ENCODE peak calls at places on chromosomes 6 and 20, in nine cellular contexts. Q is H9; T is CD8-positive, alpha-beta memory T cell; C is adrenal gland; L is IMR-90; J is lung; V is body of pancreas; X is tibial artery; F is heart left ventricle. Z is an unnamed sample.
A peak's percentile ranks its signal among the peaks of the same experiment; 100 is the strongest.

GRCh38 chr6:48184644-48185043 is 73.6 kb upstream of the PTCHD4 start:
- DNase-seq in T (no peak), X (no peak), V (no peak), J (no peak), C (no peak), F (no peak), L (no peak), Q (no peak), Z (no peak)

GRCh38 chr20:3406481-3407425 is 716 bp downstream of the DNAAF9 start:
- DNase-seq in X (peak; percentile 75), C (peak; percentile 68), T (peak; percentile 28), J (no peak), Q (peak; percentile 37), L (peak; percentile 40), F (peak; percentile 37), V (peak; percentile 37), Z (no peak)

GRCh38 chr20:62925420-62926228 is 681 bp downstream of the DIDO1 start:
- DNase-seq in C (no peak), J (no peak), F (no peak), T (peak; percentile 52), L (peak; percentile 16), Q (no peak), X (no peak), V (peak; percentile 41), Z (no peak)

GRCh38 chr6:98833101-98834059 is 994 bp upstream of the POU3F2 start:
- DNase-seq in X (peak; percentile 69), C (no peak), F (no peak), V (no peak), Q (peak; percentile 66), L (peak; percentile 16), J (no peak), T (peak; percentile 32), Z (peak; percentile 28)

GRCh38 chr6:153074761-153075160 is 56.3 kb downstream of the RGS17 start:
- DNase-seq in Q (no peak), T (no peak), V (no peak), L (no peak), F (no peak), C (no peak), X (no peak), J (no peak), Z (no peak)

GRCh38 chr6:145688493-145688905 is 46.8 kb downstream of the EPM2A start:
- DNase-seq in Q (no peak), T (no peak), J (no peak), L (peak; percentile 86), F (no peak), V (no peak), X (no peak), C (no peak), Z (no peak)

GRCh38 chr6:46347669-46348068 is 143.6 kb downstream of the RCAN2 start:
- DNase-seq in C (no peak), J (no peak), Q (no peak), L (no peak), F (no peak), T (no peak), X (no peak), V (no peak), Z (no peak)

GRCh38 chr6:122736606-122737005 is 42.9 kb upstream of the FABP7 start:
- DNase-seq in L (no peak), V (no peak), T (no peak), J (no peak), C (no peak), Q (no peak), X (no peak), F (no peak), Z (no peak)

GRCh38 chr6:22436134-22436533 is 133.2 kb upstream of the HDGFL1 start:
- DNase-seq in Q (no peak), F (no peak), X (no peak), V (no peak), C (no peak), L (no peak), J (no peak), T (no peak), Z (no peak)

GRCh38 chr6:101489456-101489855 is 95.9 kb downstream of the GRIK2 start:
- DNase-seq in F (no peak), X (no peak), T (no peak), L (no peak), J (no peak), V (no peak), Q (no peak), C (no peak), Z (no peak)

GRCh38 chr6:101486124-101486523 is 92.6 kb downstream of the GRIK2 start:
- DNase-seq in J (no peak), C (no peak), T (no peak), Q (no peak), F (no peak), V (no peak), X (no peak), L (no peak), Z (no peak)

DNA sequence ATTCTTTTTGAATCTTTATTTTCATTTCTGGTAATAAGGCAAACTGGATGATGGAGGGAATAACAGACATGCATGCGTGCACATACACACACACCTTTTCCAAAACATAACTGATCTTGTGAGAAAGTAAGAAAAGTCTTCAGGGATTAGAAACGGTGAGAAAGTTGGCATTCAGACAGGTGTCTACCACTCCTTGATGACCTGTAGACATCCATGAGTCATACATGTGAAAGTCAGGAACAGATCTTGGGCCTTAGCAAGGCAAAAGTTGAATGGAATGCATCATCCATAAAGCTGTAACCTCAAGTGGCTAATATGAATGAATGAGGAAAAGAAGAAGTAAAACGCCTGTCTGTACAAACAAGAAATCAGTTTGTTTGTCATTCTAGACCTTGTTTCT is 97.3 kb downstream of the GRIK2 start:
- DNase-seq in J (no peak), T (no peak), V (no peak), F (no peak), X (no peak), L (peak; percentile 9), Q (no peak), C (no peak), Z (no peak)
- H3K4me1 ChIP-seq in J (no peaks in the 10 kb centered on the region), T (no peaks in the 10 kb centered on the region), V (no peaks in the 10 kb centered on the region), F (no peaks in the 10 kb centered on the region), X (no peaks in the 10 kb centered on the region), L (no peaks in the 10 kb centered on the region), Q (no peaks in the 10 kb centered on the region), C (no peaks in the 10 kb centered on the region), Z (no peaks in the 10 kb centered on the region)

DNA sequence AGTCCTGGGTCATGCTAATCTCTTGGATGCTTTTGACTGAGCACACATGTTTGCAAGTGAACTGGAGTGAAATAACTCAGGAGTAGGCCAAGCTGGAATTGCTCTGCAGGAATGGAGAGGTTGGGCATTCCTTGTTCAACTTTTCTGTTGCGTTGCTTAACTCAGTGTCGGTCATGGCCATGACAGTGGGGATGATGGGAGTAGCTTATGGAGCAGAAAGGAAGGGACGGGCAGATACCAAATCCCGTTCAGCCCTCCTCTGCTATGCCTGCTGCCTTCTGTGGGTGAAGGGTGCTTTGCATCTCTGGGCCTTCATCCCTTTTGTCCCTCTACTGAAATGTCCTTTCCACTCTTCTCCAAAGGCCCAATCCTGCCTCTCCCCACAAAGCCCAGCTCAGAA is 15.3 kb upstream of the TAGAP start:
- DNase-seq in L (no peak), Q (no peak), T (no peak), X (no peak), C (no peak), V (no peak), J (no peak), F (no peak), Z (no peak)
- H3K4me1 ChIP-seq in L (no peaks in the 10 kb centered on the region), Q (no peaks in the 10 kb centered on the region), T (peaks cover 82% of the 10 kb centered on the region), X (no peaks in the 10 kb centered on the region), C (no peaks in the 10 kb centered on the region), V (no peaks in the 10 kb centered on the region), J (peaks cover 1% of the 10 kb centered on the region), F (no peaks in the 10 kb centered on the region), Z (no peaks in the 10 kb centered on the region)

GRCh38 chr6:111736005-111736607 is 130.4 kb upstream of the TRAF3IP2 start:
- DNase-seq in T (no peak), C (no peak), V (no peak), F (no peak), Q (no peak), X (no peak), L (peak; percentile 50), J (no peak), Z (no peak)

GRCh38 chr6:111739257-111739696 is 133.6 kb upstream of the TRAF3IP2 start:
- DNase-seq in V (no peak), X (no peak), T (no peak), J (no peak), C (no peak), F (no peak), L (no peak), Q (no peak), Z (no peak)

GRCh38 chr6:111738156-111738555 is 132.5 kb upstream of the TRAF3IP2 start:
- DNase-seq in Q (no peak), C (no peak), F (no peak), V (no peak), T (no peak), L (no peak), X (no peak), J (no peak), Z (no peak)

GRCh38 chr6:111738631-111739030 is 133.0 kb upstream of the TRAF3IP2 start:
- DNase-seq in V (no peak), C (no peak), Q (no peak), J (no peak), L (no peak), X (no peak), T (no peak), F (no peak), Z (no peak)

DNA sequence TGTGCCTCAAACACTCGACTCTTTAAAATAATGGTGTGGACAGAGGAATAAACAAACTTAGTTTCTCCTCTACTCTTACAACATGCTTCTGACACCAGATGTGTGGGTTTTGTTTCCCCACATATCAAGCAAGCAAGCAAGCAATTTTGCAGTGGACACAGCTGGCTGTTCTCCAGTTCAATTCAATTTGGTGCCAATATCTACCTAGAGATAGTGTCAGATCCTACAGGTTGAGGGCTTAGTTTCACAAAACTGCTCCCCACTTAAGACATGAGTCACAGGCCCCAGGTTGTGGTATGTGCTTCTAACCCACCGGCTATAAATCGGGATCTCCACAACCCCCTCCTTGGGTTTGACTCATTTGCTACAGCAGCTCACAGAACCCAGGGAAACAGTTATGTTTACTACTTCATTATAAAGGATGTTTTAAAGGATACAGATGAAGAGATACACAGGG is 131.4 kb upstream of the TRAF3IP2 start:
- DNase-seq in Q (no peak), T (no peak), F (no peak), X (no peak), V (no peak), L (peak; percentile 70), J (no peak), C (no peak), Z (no peak)
- H3K4me1 ChIP-seq in Q (peaks cover 9% of the 10 kb centered on the region), T (peaks cover 94% of the 10 kb centered on the region), F (peaks cover 44% of the 10 kb centered on the region), X (no peaks in the 10 kb centered on the region), V (no peaks in the 10 kb centered on the region), L (peaks cover 16% of the 10 kb centered on the region), J (peaks cover 16% of the 10 kb centered on the region), C (no peaks in the 10 kb centered on the region), Z (peaks cover 77% of the 10 kb centered on the region)

DNA sequence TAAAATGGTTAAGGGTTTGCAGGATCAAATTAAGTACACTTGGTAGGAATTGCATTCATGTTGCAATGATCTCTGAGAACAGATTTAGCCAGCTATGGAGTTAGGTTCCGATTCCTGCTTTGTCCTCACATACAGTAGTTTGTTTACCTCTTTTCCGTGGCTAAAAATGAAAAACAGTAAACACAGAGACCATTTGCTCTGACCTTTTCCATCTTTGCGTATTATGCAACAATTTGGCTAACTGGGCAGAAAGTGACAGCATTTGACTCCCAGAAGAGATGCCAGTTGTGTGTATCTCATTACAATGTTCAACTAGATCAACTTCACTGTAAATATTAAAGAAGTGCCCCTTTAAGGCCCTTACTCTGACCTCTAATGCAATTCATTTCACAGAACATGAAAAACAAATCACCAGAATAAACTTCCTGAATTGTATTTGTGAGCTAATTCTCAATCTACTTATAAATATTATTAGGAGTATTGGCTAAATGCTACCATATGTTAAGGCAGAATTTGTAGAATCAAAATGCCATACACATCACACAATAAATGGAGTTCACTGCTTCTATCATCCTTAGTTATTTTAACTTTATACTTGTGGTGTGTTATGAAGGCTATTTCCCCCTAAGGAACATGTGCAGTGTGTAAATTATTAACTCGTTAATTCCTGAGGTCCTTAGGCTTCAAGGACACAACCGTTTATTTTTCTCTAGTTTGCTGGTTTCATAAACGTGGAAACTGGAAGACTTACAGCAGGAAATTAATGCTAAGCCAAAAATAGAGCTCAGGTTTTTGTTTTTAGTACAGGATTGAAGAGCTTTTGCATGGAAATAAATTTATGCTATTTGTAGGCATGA is 380.7 kb upstream of the CITED2 start:
- DNase-seq in C (no peak), F (no peak), X (no peak), J (no peak), L (no peak), T (no peak), Q (no peak), V (no peak), Z (no peak)
- H3K4me1 ChIP-seq in C (peaks cover 24% of the 10 kb centered on the region), F (peaks cover 30% of the 10 kb centered on the region), X (no peaks in the 10 kb centered on the region), J (peaks cover 2% of the 10 kb centered on the region), L (peaks cover 13% of the 10 kb centered on the region), T (no peaks in the 10 kb centered on the region), Q (no peaks in the 10 kb centered on the region), V (peaks cover 13% of the 10 kb centered on the region), Z (peaks cover 13% of the 10 kb centered on the region)

Z was measured in heart right ventricle.